ENCODE peak calls at places on chromosomes 11 and 22, in four cellular contexts. H is lower lobe of right lung; I is left lung; B is CD4-positive, alpha-beta memory T cell. E is an unnamed sample. For H3K27me3, the result is how much of the 10 kb centered on the place peaks cover.

GRCh38 chr22:37401401-37401859 is 25.8 kb downstream of the ELFN2 start:
- DNase-seq in H (no peak), I (no peak), B (no peak), E (no peak)

GRCh38 chr22:26398741-26399153 is 30.3 kb upstream of the ASPHD2 start:
- DNase-seq in H (peak), I (peak), B (peak), E (peak)

GRCh38 chr11:66674964-66675602 is 2.6 kb downstream of the RBM4B start:
- DNase-seq in H (no peak), I (no peak), B (no peak), E (no peak)

GRCh38 chr11:72577271-72577681 is 96.9 kb downstream of the PDE2A start:
- DNase-seq in H (peak), I (no peak), B (no peak), E (no peak)

GRCh38 chr22:32354360-32355351 is 3.0 kb upstream of the RFPL3 start:
- DNase-seq in H (no peak), I (no peak), B (no peak), E (no peak)

GRCh38 chr11:95888439-95888838 is 35.5 kb downstream of the MTMR2 start:
- DNase-seq in H (no peak), I (no peak), B (no peak), E (no peak)

GRCh38 chr22:47032091-47032943 is 269.9 kb downstream of the TBC1D22A start:
- DNase-seq in H (peak), I (peak), B (no peak), E (no peak)

GRCh38 chr11:78460468-78460867 is 42.8 kb upstream of the GAB2 start:
- DNase-seq in H (no peak), I (no peak), B (no peak), E (no peak)

GRCh38 chr11:45635907-45636306 is 29.5 kb downstream of the CHST1 start:
- DNase-seq in H (no peak), I (no peak), B (no peak), E (no peak)

GRCh38 chr11:94504689-94505293 is 7.5 kb upstream of the C11orf97 start:
- DNase-seq in H (no peak), I (no peak), B (peak), E (no peak)

GRCh38 chr11:68992743-68993255 is 12.0 kb upstream of the MRGPRD start:
- DNase-seq in H (no peak), I (peak), B (no peak), E (no peak)

GRCh38 chr11:73787643-73788537 is at the start of gene MRPL48:
- DNase-seq in H (peak), I (peak), B (peak), E (peak)

GRCh38 chr11:65880844-65881421 is 1.3 kb downstream of the CTSW start:
- DNase-seq in H (peak), I (no peak), B (no peak), E (no peak)

GRCh38 chr11:124868322-124869274 is 3.4 kb downstream of the ROBO3 start:
- DNase-seq in H (no peak), I (no peak), B (no peak), E (no peak)

GRCh38 chr11:124867700-124868099 is 2.5 kb downstream of the ROBO3 start:
- DNase-seq in H (no peak), I (no peak), B (no peak), E (no peak)

GRCh38 chr11:124870430-124870829 is 5.2 kb downstream of the ROBO3 start:
- DNase-seq in H (no peak), I (no peak), B (no peak), E (no peak)

GRCh38 chr11:124869856-124870387 is 4.7 kb downstream of the ROBO3 start:
- DNase-seq in H (no peak), I (no peak), B (no peak), E (no peak)

GRCh38 chr11:124869331-124869730 is 4.1 kb downstream of the ROBO3 start:
- DNase-seq in H (no peak), I (no peak), B (no peak), E (no peak)
- H3K27me3 ChIP-seq in H (half or more), I (half or more), B (half or more), E (half or more)

GRCh38 chr11:1671658-1672057 is 25.3 kb upstream of the KRTAP5-6 start:
- DNase-seq in H (no peak), I (no peak), B (no peak), E (no peak)
- H3K27me3 ChIP-seq in H (under half), I (half or more), B (under half), E (under half)

DNA sequence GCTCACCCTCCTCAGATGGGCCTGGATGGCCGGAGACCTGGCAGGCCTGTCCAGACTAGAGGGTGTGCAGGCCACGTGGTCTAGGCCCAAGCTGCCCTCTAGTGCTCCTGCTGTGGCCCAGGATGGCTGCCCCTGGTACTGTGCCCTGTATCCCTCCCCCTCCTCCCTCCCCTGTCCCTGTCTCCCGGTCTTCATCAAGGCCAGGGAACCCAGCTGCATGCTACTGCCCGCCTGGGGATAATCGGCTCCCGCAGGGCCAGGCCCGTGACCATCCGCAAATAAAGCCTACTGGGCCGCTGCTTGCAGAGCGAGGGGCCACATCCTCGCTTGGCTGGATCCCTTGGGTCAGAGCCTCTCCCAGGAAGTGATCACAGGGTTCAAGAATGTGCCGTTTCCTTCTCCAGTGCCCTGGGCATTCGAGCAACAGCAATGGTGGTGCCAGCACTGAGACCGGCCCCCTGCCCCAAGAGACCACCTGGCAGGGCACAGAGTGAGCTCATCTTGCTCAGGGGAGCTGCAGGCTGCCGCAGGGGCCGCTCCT is 51.1 kb downstream of the WNT7B start:
- DNase-seq in H (no peak), I (no peak), B (no peak), E (no peak)
- H3K27me3 ChIP-seq in H (under half), I (under half), B (under half), E (under half)

GRCh38 chr22:46006379-46007002 is 29.5 kb upstream of the WNT7B start:
- DNase-seq in H (peak), I (peak), B (peak), E (peak)
- H3K27me3 ChIP-seq in H (under half), I (under half), B (under half), E (under half)

GRCh38 chr11:83601201-83601992 is 315.2 kb upstream of the CCDC90B start:
- DNase-seq in H (no peak), I (no peak), B (no peak), E (no peak)
- H3K27me3 ChIP-seq in H (under half), I (under half), B (under half), E (under half)

GRCh38 chr22:24503137-24503850 is 8.2 kb downstream of the UPB1 start:
- DNase-seq in H (peak), I (peak), B (peak), E (peak)

GRCh38 chr22:24502540-24502939 is 7.4 kb downstream of the UPB1 start:
- DNase-seq in H (no peak), I (no peak), B (no peak), E (no peak)

GRCh38 chr22:24501366-24502005 is 6.4 kb downstream of the UPB1 start:
- DNase-seq in H (no peak), I (no peak), B (no peak), E (no peak)

GRCh38 chr22:24505337-24505736 is 10.2 kb downstream of the UPB1 start:
- DNase-seq in H (no peak), I (no peak), B (no peak), E (no peak)

DNA sequence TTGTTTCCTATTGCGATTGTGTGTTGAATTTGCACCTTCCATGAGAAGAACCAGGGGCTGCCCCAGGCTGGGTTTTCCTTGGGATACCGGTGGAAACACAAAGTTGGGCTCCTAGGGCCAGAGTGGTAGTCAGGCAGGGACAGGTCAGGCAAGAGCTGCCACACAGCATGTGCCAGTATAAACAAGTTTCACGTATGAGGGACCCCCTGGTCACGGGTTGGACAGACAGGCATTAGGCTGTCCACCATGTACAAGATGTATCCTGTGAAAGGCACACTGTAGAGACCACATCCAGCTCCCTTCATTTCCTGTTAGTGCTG is 8.7 kb downstream of the UPB1 start:
- DNase-seq in H (no peak), I (no peak), B (no peak), E (no peak)
- H3K27me3 ChIP-seq in H (under half), I (under half), B (under half), E (under half)

GRCh38 chr22:45638834-45639746 is 32.5 kb upstream of the ATXN10 start:
- DNase-seq in H (peak), I (peak), B (no peak), E (no peak)

GRCh38 chr22:45638197-45638596 is 33.4 kb upstream of the ATXN10 start:
- DNase-seq in H (no peak), I (no peak), B (no peak), E (no peak)

GRCh38 chr22:45640941-45641621 is 30.6 kb upstream of the ATXN10 start:
- DNase-seq in H (no peak), I (no peak), B (no peak), E (no peak)

GRCh38 chr22:45639747-45640102 is 31.9 kb upstream of the ATXN10 start:
- DNase-seq in H (no peak), I (no peak), B (no peak), E (no peak)

DNA sequence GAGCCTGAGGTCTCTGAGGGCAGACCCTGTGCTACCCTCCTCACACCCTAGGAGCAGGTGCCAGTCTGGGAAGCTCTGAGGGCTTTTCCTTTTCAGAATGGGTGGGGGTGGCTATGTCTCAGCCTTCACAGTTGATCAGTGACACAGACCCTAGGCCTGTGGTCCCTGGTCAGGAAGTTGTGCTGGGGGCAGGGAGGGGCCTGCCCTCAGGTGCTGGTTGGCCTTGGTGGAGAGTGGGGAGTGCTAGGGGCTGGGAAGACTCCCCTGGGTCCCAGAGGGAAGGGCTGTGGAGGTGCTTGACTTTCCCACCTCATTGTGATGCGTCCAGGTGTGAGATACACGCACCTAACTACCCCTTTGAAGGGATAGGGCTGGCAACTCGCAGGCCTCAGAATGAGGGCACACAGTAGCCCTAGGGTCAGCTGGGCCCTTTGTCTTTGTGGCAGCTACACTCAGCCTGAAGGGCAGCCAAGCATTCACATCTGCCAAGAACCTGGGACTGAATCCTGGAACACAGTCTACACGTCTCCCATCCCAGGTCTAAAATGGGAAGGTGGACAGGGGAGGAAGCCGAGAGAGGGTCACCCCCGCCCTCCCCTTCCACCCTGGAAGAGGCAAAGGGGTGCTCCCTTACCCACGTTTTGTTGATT is 31.2 kb upstream of the ATXN10 start:
- DNase-seq in H (no peak), I (no peak), B (no peak), E (no peak)
- H3K27me3 ChIP-seq in H (under half), I (half or more), B (under half), E (under half)

GRCh38 chr22:41979423-41980250 is 10.4 kb downstream of the SEPTIN3 start:
- DNase-seq in H (no peak), I (no peak), B (no peak), E (no peak)
- H3K27me3 ChIP-seq in H (under half), I (under half), B (under half), E (under half)

DNA sequence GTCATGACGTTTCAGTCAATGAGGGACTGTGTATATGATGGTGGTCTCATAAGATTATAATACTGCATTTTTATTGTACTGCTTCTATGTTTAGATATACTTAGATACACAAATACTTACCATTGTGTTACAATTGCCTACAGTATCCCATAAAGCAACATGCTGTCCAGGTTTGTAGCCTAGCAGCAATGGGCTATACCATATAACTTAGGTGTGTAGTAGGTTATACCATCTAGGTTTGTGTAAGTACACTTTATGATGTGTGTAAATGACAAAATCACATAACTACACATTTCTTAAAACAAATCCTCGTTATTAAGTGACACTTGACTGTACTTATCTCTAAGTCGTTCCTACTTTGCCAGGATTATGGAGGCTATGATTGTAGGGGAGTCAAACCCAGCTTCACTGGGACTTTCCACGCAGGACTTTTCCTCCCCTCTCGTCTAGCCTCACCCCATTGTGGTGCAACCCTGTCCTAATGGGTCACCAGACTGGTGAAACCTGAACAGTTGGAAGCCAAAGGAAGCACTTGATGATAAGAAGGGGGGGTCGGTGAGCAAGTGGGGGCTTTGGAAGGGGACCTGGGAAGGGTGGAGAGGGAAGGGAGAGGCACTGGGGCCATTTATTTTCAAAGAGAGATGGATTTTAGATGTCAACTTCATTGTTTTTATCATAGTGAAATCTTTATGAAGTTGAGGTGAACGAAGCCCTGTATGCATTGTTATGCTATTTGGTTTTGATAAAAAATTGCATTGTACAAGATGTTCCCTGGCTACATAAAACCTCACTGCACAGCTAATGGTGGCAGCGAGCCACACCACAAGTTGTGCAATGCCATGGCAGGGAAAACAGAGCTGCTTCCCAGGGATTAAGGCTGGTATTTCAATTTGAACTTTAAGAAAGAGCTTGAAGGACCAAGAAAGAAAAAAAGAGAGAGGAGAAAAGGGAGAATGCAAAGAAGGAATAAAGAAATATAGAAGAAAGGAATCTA is 129.1 kb downstream of the EHF start:
- DNase-seq in H (peak), I (peak), B (no peak), E (no peak)
- H3K27me3 ChIP-seq in H (under half), I (under half), B (under half), E (under half)

DNA sequence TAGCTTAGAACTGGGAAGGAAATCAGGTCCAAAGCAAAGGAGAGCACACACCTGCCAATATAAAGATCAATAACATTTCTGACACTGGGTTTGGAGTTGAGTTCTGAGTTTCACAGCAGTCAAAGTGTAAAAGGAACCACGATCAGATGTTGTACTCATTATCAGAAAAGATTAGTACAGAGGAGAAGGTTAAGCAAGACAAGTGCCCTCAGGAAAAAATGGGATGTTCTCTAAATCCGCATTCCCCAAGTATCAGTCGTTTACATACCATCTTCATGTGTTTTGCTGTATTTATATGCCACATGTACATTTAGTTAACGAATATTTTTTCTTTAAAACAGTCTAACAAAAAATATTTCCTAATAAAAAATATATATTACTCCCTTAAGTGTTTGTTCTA is 23.0 kb upstream of the RRAS2 start:
- DNase-seq in H (no peak), I (no peak), B (no peak), E (no peak)
- H3K27me3 ChIP-seq in H (under half), I (under half), B (under half), E (under half)